ENCODE peak calls at places on chromosomes 11 and 22, in seven cellular contexts. V is neuronal stem cell, S is body of pancreas, L is HCT116, F is epithelial cell of esophagus, C is uterus, X is H7. Z is an unnamed sample.

GRCh38 chr11:18115360-18116127 is 9.7 kb upstream of the SAAL1 start:
- DNase-seq in V (peak), S (peak), L (peak), F (peak), C (peak), X (peak), Z (no peak)

GRCh38 chr22:45162531-45162930 is 1.2 kb upstream of the NUP50 start:
- DNase-seq in V (no peak), S (no peak), L (no peak), F (peak), C (no peak), X (peak), Z (no peak)

GRCh38 chr11:114317738-114318137 is 21.5 kb downstream of the NNMT start:
- DNase-seq in V (peak), S (no peak), L (peak), F (peak), C (peak), X (peak), Z (no peak)

GRCh38 chr11:128451651-128452470 is 135.5 kb downstream of the ETS1 start:
- DNase-seq in V (no peak), S (peak), L (no peak), F (no peak), C (no peak), X (peak), Z (peak)

GRCh38 chr11:44886765-44887164 is 63.9 kb downstream of the TP53I11 start:
- DNase-seq in V (no peak), S (no peak), L (no peak), F (peak), C (peak), X (no peak), Z (no peak)

GRCh38 chr11:20599424-20600346 is at the start of gene SLC6A5:
- DNase-seq in V (peak), S (peak), L (no peak), F (peak), C (no peak), X (peak), Z (no peak)

GRCh38 chr11:100190395-100190794 is 496.7 kb upstream of the ARHGAP42 start:
- DNase-seq in V (no peak), S (no peak), L (no peak), F (no peak), C (no peak), X (no peak), Z (no peak)

GRCh38 chr22:23893957-23894709 is at the start of gene MIF:
- DNase-seq in V (peak), S (peak), L (peak), F (peak), C (peak), X (peak), Z (peak)

GRCh38 chr11:82195251-82195650 is 538.4 kb downstream of the FAM181B start:
- DNase-seq in V (no peak), S (no peak), L (no peak), F (no peak), C (no peak), X (no peak), Z (no peak)

GRCh38 chr11:119298726-119299125 is 18.2 kb downstream of the MCAM start:
- DNase-seq in V (no peak), S (peak), L (no peak), F (no peak), C (no peak), X (no peak), Z (no peak)

GRCh38 chr11:12840871-12841516 is 166.8 kb downstream of the TEAD1 start:
- DNase-seq in V (no peak), S (no peak), L (no peak), F (peak), C (no peak), X (no peak), Z (no peak)

GRCh38 chr11:71368966-71369365 is 79.2 kb downstream of the DHCR7 start:
- DNase-seq in V (no peak), S (no peak), L (no peak), F (no peak), C (no peak), X (peak), Z (no peak)

GRCh38 chr11:16873289-16873688 is 134.8 kb downstream of the C11orf58 start:
- DNase-seq in V (no peak), S (no peak), L (no peak), F (no peak), C (no peak), X (no peak), Z (no peak)

GRCh38 chr11:111977141-111978027 is 40.2 kb downstream of the DIXDC1 start:
- DNase-seq in V (peak), S (peak), L (no peak), F (peak), C (peak), X (peak), Z (peak)

GRCh38 chr11:94664336-94664735 is 97.2 kb downstream of the PIWIL4 start:
- DNase-seq in V (no peak), S (peak), L (peak), F (no peak), C (no peak), X (no peak), Z (no peak)

GRCh38 chr11:99370557-99371200 is 349.9 kb downstream of the CNTN5 start:
- DNase-seq in V (peak), S (peak), L (no peak), F (peak), C (no peak), X (no peak), Z (peak)

GRCh38 chr11:48170840-48171233 is 45.8 kb upstream of the OR4B1 start:
- DNase-seq in V (no peak), S (no peak), L (no peak), F (no peak), C (no peak), X (no peak), Z (no peak)

GRCh38 chr11:35061516-35062440 is 77.2 kb upstream of the CD44 start:
- DNase-seq in V (no peak), S (no peak), L (no peak), F (no peak), C (no peak), X (no peak), Z (no peak)

GRCh38 chr11:75667268-75667830 is 1.5 kb downstream of the MAP6 start:
- DNase-seq in V (peak), S (peak), L (no peak), F (peak), C (no peak), X (peak), Z (peak)

GRCh38 chr11:2200536-2200935 is 28.9 kb upstream of the TH start:
- DNase-seq in V (no peak), S (no peak), L (no peak), F (no peak), C (no peak), X (no peak), Z (no peak)

GRCh38 chr22:39984006-39984405 is 10.7 kb upstream of the FAM83F start:
- DNase-seq in V (no peak), S (no peak), L (no peak), F (peak), C (no peak), X (no peak), Z (no peak)

GRCh38 chr11:46296520-46297448 is 19.3 kb downstream of the CREB3L1 start:
- DNase-seq in V (peak), S (peak), L (no peak), F (no peak), C (peak), X (peak), Z (no peak)

GRCh38 chr11:111745719-111746504 is 20.3 kb downstream of the PPP2R1B start:
- DNase-seq in V (no peak), S (no peak), L (no peak), F (no peak), C (no peak), X (no peak), Z (no peak)

GRCh38 chr11:70590356-70590991 is 192.1 kb downstream of the CTTN start:
- DNase-seq in V (no peak), S (no peak), L (no peak), F (no peak), C (no peak), X (no peak), Z (no peak)

GRCh38 chr11:117589024-117589423 is 208.0 kb downstream of the DSCAML1 start:
- DNase-seq in V (no peak), S (no peak), L (no peak), F (no peak), C (no peak), X (no peak), Z (no peak)

GRCh38 chr22:32850591-32851517 is 49.3 kb downstream of the TIMP3 start:
- DNase-seq in V (no peak), S (peak), L (no peak), F (no peak), C (peak), X (no peak), Z (peak)

GRCh38 chr22:27139935-27140493 is 482.6 kb downstream of the MIAT start:
- DNase-seq in V (no peak), S (peak), L (no peak), F (peak), C (peak), X (no peak), Z (no peak)

GRCh38 chr11:130480721-130481140 is 32.3 kb downstream of the ADAMTS15 start:
- DNase-seq in V (no peak), S (no peak), L (no peak), F (no peak), C (no peak), X (no peak), Z (no peak)

GRCh38 chr11:130675917-130676316 is 227.5 kb downstream of the ADAMTS15 start:
- DNase-seq in V (no peak), S (no peak), L (no peak), F (no peak), C (no peak), X (no peak), Z (no peak)

GRCh38 chr11:127632546-127632945 is 632.0 kb upstream of the KIRREL3 start:
- DNase-seq in V (no peak), S (no peak), L (no peak), F (no peak), C (no peak), X (no peak), Z (no peak)

GRCh38 chr22:19295733-19296132 is 4.2 kb upstream of the CLTCL1 start:
- DNase-seq in V (no peak), S (no peak), L (no peak), F (no peak), C (no peak), X (no peak), Z (no peak)

GRCh38 chr11:107587306-107587979 is 3.5 kb upstream of the ELMOD1 start:
- DNase-seq in V (no peak), S (no peak), L (no peak), F (peak), C (no peak), X (no peak), Z (no peak)

GRCh38 chr11:48103621-48104561 is 112.7 kb upstream of the OR4B1 start:
- DNase-seq in V (no peak), S (no peak), L (no peak), F (no peak), C (no peak), X (no peak), Z (peak)

GRCh38 chr11:58574851-58575250 is 805 bp downstream of the LPXN start:
- DNase-seq in V (no peak), S (no peak), L (no peak), F (peak), C (no peak), X (no peak), Z (no peak)
- H3K4me3 ChIP-seq in V (no peak), S (no peak), L (no peak), F (no peak), C (no peak), X (no peak), Z (peak)

DNA sequence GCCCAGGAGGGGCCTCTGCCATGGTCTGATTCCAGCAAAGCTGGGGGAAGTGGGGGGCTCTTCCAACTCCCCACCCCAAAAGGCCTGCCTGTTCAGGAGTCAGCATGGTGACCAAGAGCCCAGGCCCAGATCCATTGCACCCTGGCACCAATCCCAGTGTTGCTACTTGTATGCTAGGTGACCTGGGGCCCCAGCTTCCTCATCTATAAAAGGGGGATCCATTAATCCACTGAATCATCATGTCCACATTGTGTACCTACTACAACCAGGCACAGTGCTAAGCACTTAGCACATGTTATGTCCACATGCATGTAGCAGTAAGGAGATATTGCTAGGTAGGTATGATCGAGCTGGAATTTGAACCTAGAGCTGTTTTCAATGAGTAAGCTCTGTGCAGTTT is 2.0 kb downstream of the SYT12 start:
- DNase-seq in V (no peak), S (no peak), L (no peak), F (no peak), C (no peak), X (no peak), Z (no peak)
- H3K4me3 ChIP-seq in V (no peak), S (no peak), L (no peak), F (no peak), C (no peak), X (no peak), Z (no peak)

GRCh38 chr22:50468626-50469025 is 6.2 kb downstream of the SBF1 start:
- DNase-seq in V (no peak), S (no peak), L (no peak), F (no peak), C (no peak), X (no peak), Z (no peak)
- H3K4me3 ChIP-seq in V (no peak), S (no peak), L (no peak), F (no peak), C (no peak), X (no peak), Z (no peak)

DNA sequence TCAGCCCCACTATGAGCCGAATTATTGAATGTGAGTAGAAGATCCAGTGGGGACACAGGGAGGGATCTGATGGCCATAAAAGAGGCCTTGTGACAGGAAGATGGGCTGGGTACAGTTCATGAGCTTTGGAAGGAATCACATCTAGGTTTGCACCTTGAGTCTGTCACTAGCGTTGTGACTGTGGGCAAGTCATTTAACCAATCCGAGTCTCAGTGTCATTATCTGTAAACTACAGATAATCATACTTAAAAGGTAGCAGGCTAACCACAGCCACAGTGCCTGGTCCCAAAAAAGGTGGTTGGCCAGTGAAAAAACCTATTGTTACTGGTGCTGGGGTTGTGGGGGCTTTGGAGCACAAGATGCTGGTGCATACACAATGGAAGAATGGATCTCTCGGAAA is 3.8 kb downstream of the HEPN1 start:
- DNase-seq in V (no peak), S (no peak), L (no peak), F (no peak), C (no peak), X (no peak), Z (no peak)
- H3K4me3 ChIP-seq in V (no peak), S (no peak), L (no peak), F (no peak), C (no peak), X (no peak), Z (no peak)

GRCh38 chr11:65403607-65404121 is 17.2 kb downstream of the FRMD8 start:
- DNase-seq in V (no peak), S (peak), L (no peak), F (no peak), C (no peak), X (no peak), Z (no peak)
- H3K4me3 ChIP-seq in V (no peak), S (no peak), L (no peak), F (no peak), C (no peak), X (no peak), Z (no peak)

GRCh38 chr22:48098243-48098935 is 1335.9 kb downstream of the TBC1D22A start:
- DNase-seq in V (no peak), S (no peak), L (no peak), F (no peak), C (no peak), X (no peak), Z (no peak)
- H3K4me3 ChIP-seq in V (no peak), S (no peak), L (no peak), F (no peak), C (no peak), X (no peak), Z (no peak)

GRCh38 chr22:37500745-37501144 is 14.6 kb upstream of the MFNG start:
- DNase-seq in V (no peak), S (no peak), L (no peak), F (no peak), C (no peak), X (no peak), Z (no peak)

GRCh38 chr22:37502342-37503182 is 16.4 kb upstream of the MFNG start:
- DNase-seq in V (no peak), S (peak), L (no peak), F (peak), C (peak), X (no peak), Z (no peak)

GRCh38 chr22:37501176-37501609 is 15.0 kb upstream of the MFNG start:
- DNase-seq in V (no peak), S (peak), L (no peak), F (no peak), C (no peak), X (peak), Z (no peak)

GRCh38 chr22:37503183-37503683 is 16.0 kb downstream of the CARD10 start:
- DNase-seq in V (no peak), S (no peak), L (no peak), F (no peak), C (no peak), X (no peak), Z (no peak)

DNA sequence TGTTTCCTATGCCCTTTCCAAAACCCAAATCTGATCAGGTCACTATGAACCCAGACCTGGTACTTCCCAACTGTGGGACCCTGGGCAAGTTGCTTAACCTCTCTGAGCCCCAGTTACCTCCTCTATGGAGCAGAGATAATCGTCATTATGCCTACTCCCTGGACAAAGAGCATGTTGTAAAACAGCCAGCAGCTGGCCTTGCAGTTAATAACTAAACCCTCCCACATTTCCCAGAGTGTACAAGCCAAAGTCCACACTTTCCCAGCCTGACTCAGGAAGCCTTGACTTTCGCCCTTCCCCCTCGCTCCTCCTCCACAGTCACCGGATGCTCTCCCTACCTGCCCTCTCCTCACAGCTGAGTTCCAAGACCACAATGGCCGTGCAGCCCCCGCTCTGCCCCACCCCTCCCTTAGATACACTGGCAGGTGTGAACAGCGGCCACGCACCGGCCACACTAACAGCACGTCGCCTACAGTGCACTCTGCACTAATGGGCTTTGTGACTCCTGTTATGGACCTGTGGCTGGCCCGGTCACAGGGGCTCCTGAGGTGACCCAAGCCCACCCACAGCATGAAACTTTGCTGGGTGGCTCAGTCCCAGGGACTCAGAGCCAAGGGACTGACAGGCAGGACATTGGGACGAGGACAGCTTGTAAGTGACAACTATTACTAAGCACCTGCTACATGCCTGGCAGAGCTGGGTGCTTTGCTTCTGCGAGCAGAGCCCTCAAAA is 15.6 kb upstream of the MFNG start:
- DNase-seq in V (no peak), S (peak), L (no peak), F (peak), C (peak), X (no peak), Z (no peak)
- H3K4me3 ChIP-seq in V (no peak), S (no peak), L (peak), F (no peak), C (no peak), X (no peak), Z (no peak)

DNA sequence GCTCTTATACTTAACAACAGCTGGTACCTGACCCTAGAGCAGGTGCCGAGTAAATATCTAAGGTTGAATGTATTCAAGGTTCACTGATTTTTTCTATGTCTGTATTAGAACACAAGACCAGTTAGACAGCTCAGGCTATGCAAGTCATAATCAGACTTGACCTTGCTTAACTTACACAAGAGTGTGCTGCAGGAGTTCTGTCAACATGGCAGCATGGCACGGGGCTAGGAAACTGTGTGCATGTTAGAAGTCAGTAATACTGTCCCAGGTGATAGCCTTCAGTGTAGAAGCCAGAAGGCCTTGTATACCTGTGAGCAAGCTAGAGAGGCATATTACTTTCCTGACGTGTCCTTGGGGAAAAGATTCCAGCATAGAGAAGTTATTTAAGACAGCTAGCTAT is 253.1 kb downstream of the FAT3 start:
- DNase-seq in V (no peak), S (peak), L (no peak), F (no peak), C (no peak), X (no peak), Z (no peak)
- H3K4me3 ChIP-seq in V (no peak), S (no peak), L (no peak), F (no peak), C (no peak), X (no peak), Z (no peak)

DNA sequence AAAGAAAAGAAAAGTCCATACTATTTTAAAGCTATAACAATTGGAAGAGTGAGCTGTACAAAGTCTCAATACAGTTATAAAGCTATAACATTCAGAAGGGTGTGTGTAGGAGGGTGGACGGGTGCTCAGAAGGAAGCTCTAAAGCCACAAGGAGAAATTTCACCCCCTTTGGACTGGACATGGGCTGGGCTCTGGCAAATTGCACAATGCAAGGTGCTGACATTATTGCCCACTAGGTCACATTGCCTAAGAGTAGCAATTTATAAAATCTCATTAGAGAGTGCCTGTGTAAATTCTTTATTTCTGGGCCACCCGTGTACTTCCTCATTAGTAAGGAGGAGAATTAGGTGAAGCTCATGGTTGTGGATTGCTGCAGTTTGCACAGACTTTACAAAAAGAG is 5.7 kb upstream of the APOBEC3A start:
- DNase-seq in V (no peak), S (peak), L (no peak), F (no peak), C (no peak), X (no peak), Z (no peak)
- H3K4me3 ChIP-seq in V (no peak), S (no peak), L (no peak), F (no peak), C (no peak), X (no peak), Z (no peak)